ENCODE peak calls at places on chromosomes 6 and 20, in nine cellular contexts. B, H, F, S, J, Q, N, R and Z are unnamed samples.

GRCh38 chr20:10648651-10649050 is 25.1 kb downstream of the JAG1 start:
- DNase-seq in B (no peak), H (peak), F (no peak), S (no peak), J (no peak), Q (no peak), N (no peak), R (peak), Z (no peak)

GRCh38 chr6:135976585-135976984 is 125.1 kb downstream of the PDE7B start:
- DNase-seq in B (no peak), H (no peak), F (no peak), S (no peak), J (no peak), Q (no peak), N (no peak), R (no peak), Z (no peak)

GRCh38 chr6:22411408-22412105 is 114.7 kb upstream of the PRL start:
- DNase-seq in B (no peak), H (no peak), F (no peak), S (no peak), J (no peak), Q (no peak), N (no peak), R (peak), Z (no peak)

GRCh38 chr6:104365835-104366234 is 493.9 kb downstream of the HACE1 start:
- DNase-seq in B (no peak), H (no peak), F (no peak), S (no peak), J (no peak), Q (no peak), N (no peak), R (no peak), Z (no peak)

GRCh38 chr6:5996701-5997419 is 9.9 kb downstream of the NRN1 start:
- DNase-seq in B (peak), H (no peak), F (no peak), S (no peak), J (no peak), Q (no peak), N (peak), R (peak), Z (no peak)

GRCh38 chr6:19301980-19302379 is 535.2 kb upstream of the ID4 start:
- DNase-seq in B (peak), H (no peak), F (no peak), S (no peak), J (no peak), Q (no peak), N (no peak), R (no peak), Z (no peak)

GRCh38 chr6:69866351-69867074 is at the start of gene COL19A1:
- DNase-seq in B (peak), H (peak), F (peak), S (peak), J (peak), Q (peak), N (peak), R (peak), Z (no peak)

GRCh38 chr6:36121752-36122494 is 8.4 kb upstream of the MAPK13 start:
- DNase-seq in B (no peak), H (no peak), F (no peak), S (no peak), J (no peak), Q (no peak), N (no peak), R (no peak), Z (no peak)

GRCh38 chr6:137816133-137816579 is 50.9 kb upstream of the TNFAIP3 start:
- DNase-seq in B (no peak), H (peak), F (no peak), S (no peak), J (no peak), Q (peak), N (no peak), R (no peak), Z (no peak)

GRCh38 chr6:131281471-131282270 is 146.4 kb downstream of the AKAP7 start:
- DNase-seq in B (no peak), H (peak), F (no peak), S (peak), J (peak), Q (peak), N (no peak), R (peak), Z (no peak)

GRCh38 chr20:58188496-58188895 is 40.0 kb downstream of the ANKRD60 start:
- DNase-seq in B (no peak), H (no peak), F (peak), S (no peak), J (no peak), Q (no peak), N (no peak), R (no peak), Z (no peak)
- TF ChIP-seq CTCF in B (no peak), H (no peak), F (peak), S (no peak), J (no peak), Q (no peak), N (no peak), R (no peak), Z (no peak)

GRCh38 chr20:57087705-57088104 is 178.7 kb downstream of the BMP7 start:
- DNase-seq in B (no peak), H (no peak), F (no peak), S (no peak), J (no peak), Q (no peak), N (no peak), R (no peak), Z (no peak)

GRCh38 chr20:57086066-57086465 is 180.4 kb downstream of the BMP7 start:
- DNase-seq in B (no peak), H (no peak), F (no peak), S (no peak), J (no peak), Q (no peak), N (no peak), R (no peak), Z (no peak)

GRCh38 chr20:57089701-57090144 is 176.7 kb downstream of the BMP7 start:
- DNase-seq in B (peak), H (peak), F (peak), S (peak), J (peak), Q (peak), N (peak), R (peak), Z (no peak)

GRCh38 chr20:57088436-57088835 is 178.0 kb downstream of the BMP7 start:
- DNase-seq in B (no peak), H (no peak), F (no peak), S (no peak), J (no peak), Q (no peak), N (no peak), R (no peak), Z (no peak)

DNA sequence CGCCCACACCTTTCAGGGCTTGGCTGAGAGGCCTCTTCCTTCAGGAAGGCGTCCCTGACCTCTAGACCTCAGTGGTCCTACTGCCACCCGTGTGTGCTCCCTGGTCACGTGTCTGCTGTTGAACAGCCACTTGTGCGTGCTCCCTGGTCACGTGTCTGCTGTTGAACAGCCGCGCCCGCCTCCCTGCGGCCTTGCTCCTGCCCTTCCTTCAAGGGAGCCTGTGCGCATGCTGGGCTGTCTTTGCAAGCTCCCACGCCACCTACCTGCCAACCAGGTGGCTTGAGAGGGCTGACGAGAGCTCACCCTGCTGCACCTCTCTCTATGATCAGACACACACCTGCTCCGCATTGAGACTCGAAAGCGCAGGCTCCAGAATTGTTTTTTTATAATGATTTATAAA is 179.3 kb downstream of the BMP7 start:
- DNase-seq in B (peak), H (no peak), F (no peak), S (no peak), J (no peak), Q (no peak), N (no peak), R (no peak), Z (no peak)
- TF ChIP-seq CTCF in B (peak), H (no peak), F (no peak), S (no peak), J (no peak), Q (no peak), N (no peak), R (no peak), Z (no peak)

GRCh38 chr6:26260791-26261484 is 104.1 kb upstream of the BTN3A2 start:
- DNase-seq in B (no peak), H (no peak), F (no peak), S (no peak), J (no peak), Q (peak), N (no peak), R (no peak), Z (no peak)

GRCh38 chr6:26257272-26257671 is 107.7 kb upstream of the BTN3A2 start:
- DNase-seq in B (no peak), H (no peak), F (no peak), S (no peak), J (no peak), Q (no peak), N (no peak), R (no peak), Z (no peak)

GRCh38 chr6:26254666-26255176 is 110.3 kb upstream of the BTN3A2 start:
- DNase-seq in B (no peak), H (no peak), F (no peak), S (no peak), J (no peak), Q (no peak), N (no peak), R (peak), Z (no peak)

GRCh38 chr6:26260110-26260637 is 104.8 kb upstream of the BTN3A2 start:
- DNase-seq in B (no peak), H (no peak), F (no peak), S (no peak), J (no peak), Q (no peak), N (no peak), R (no peak), Z (no peak)

DNA sequence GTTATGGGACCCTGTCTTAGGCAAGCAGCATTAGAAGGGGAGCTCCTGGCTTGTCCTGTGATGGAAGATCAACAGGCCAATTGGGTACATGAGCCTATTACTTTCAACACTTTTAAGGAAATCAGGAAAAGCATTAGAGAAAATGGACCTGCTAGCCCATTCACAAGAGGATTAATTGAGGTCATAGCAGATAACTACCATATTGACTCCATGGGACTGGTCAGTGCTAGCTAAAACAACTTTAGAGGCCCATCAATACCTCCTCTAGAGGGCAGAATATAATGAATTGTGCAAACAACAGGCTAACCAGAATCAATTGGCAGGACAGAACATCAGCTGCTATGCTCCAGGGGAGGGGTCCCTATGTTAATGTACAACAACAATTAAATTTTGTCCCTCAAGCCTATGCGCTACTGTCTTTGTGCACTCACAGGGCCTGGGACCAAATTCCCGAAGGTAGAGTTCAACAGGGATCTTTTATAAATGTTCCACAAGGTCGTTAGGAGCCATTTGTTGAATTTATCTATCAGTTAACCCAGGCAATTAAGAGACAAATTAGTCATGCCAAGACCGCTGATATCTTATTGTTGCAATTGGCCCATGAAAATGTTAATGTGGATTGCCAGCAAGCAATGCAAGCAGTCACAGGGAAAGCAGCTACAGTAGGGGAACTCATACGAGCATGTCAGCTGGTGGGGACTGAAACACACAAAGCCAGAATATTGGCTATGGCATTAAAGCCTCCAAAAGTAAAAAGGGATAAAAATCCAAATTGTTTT is 106.6 kb upstream of the BTN3A2 start:
- DNase-seq in B (peak), H (peak), F (no peak), S (no peak), J (no peak), Q (no peak), N (no peak), R (no peak), Z (no peak)
- TF ChIP-seq CTCF in B (peak), H (peak), F (no peak), S (no peak), J (no peak), Q (no peak), N (no peak), R (peak), Z (no peak)

GRCh38 chr6:44222987-44223470 is 366 bp upstream of the SLC29A1 start:
- DNase-seq in B (no peak), H (no peak), F (no peak), S (no peak), J (no peak), Q (no peak), N (peak), R (no peak), Z (no peak)
- TF ChIP-seq CTCF in B (no peak), H (no peak), F (no peak), S (no peak), J (no peak), Q (no peak), N (no peak), R (no peak), Z (no peak)

GRCh38 chr20:64053841-64054661 is 4.6 kb upstream of the SOX18 start:
- DNase-seq in B (no peak), H (no peak), F (peak), S (no peak), J (no peak), Q (no peak), N (peak), R (peak), Z (no peak)
- TF ChIP-seq CTCF in B (no peak), H (peak), F (no peak), S (no peak), J (no peak), Q (no peak), N (no peak), R (peak), Z (peak)

GRCh38 chr6:130037207-130037811 is 18.9 kb downstream of the L3MBTL3 start:
- DNase-seq in B (peak), H (no peak), F (no peak), S (no peak), J (no peak), Q (no peak), N (no peak), R (no peak), Z (no peak)
- TF ChIP-seq CTCF in B (peak), H (peak), F (peak), S (peak), J (peak), Q (no peak), N (peak), R (peak), Z (peak)